ENCODE peak calls at places on chromosomes 1 and 21, in six cellular contexts. W, R, C, D, K and I are unnamed samples.

GRCh38 chr1:47582891-47583608 is 145.2 kb downstream of the FOXD2 start:
- DNase-seq in W (peak; percentile 2), R (no peak), C (peak; percentile 15), D (no peak), K (no peak), I (no peak)

GRCh38 chr1:54327386-54328116 is 78.6 kb downstream of the SSBP3 start:
- DNase-seq in W (no peak), R (peak; percentile 63), C (no peak), D (no peak), K (no peak), I (no peak)

GRCh38 chr1:119554188-119554587 is 47.2 kb downstream of the HSD3B1 start:
- DNase-seq in W (peak; percentile 72), R (peak; percentile 82), C (no peak), D (no peak), K (peak; percentile 97), I (no peak)

GRCh38 chr21:36976882-36977651 is 10.6 kb upstream of the HLCS start:
- DNase-seq in W (peak; percentile 60), R (peak; percentile 75), C (peak; percentile 64), D (no peak), K (peak; percentile 83), I (no peak)

GRCh38 chr1:2180297-2181245 is 14.0 kb downstream of the FAAP20 start:
- DNase-seq in W (no peak), R (peak; percentile 44), C (no peak), D (no peak), K (no peak), I (no peak)

GRCh38 chr21:15754640-15755039 is 24.9 kb downstream of the USP25 start:
- DNase-seq in W (no peak), R (peak; percentile 66), C (no peak), D (no peak), K (peak; percentile 27), I (no peak)

GRCh38 chr1:167755568-167756145 is 33.9 kb downstream of the MPZL1 start:
- DNase-seq in W (no peak), R (no peak), C (no peak), D (no peak), K (no peak), I (no peak)

GRCh38 chr1:193417945-193418744 is 231.7 kb upstream of the B3GALT2 start:
- DNase-seq in W (no peak), R (peak; percentile 58), C (no peak), D (no peak), K (peak; percentile 58), I (no peak)

GRCh38 chr1:190908691-190909090 is 431.0 kb upstream of the BRINP3 start:
- DNase-seq in W (no peak), R (peak; percentile 61), C (no peak), D (no peak), K (peak; percentile 21), I (no peak)

GRCh38 chr1:156163712-156164464 is 10.5 kb downstream of the SEMA4A start:
- DNase-seq in W (no peak), R (no peak), C (no peak), D (no peak), K (no peak), I (no peak)

DNA sequence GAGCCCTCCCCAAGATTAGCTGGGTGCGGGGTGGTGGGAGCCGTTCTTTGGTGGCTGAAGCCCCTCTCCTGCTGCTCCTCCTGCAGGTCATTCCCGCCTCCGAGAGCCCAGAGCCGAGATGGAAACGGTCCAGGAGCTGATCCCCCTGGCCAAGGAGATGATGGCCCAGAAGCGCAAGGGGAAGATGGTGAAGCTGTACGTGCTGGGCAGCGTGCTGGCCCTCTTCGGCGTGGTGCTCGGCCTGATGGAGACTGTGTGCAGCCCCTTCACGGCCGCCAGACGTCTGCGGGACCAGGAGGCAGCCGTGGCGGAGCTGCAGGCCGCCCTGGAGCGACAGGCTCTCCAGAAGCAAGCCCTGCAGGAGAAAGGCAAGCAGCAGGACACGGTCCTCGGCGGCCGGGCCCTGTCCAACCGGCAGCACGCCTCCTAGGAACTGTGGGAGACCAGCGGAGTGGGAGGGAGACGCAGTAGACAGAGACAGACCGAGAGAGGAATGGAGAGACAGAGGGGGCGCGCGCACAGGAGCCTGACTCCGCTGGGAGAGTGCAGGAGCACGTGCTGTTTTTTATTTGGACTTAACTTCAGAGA is 449 bp downstream of the G0S2 start:
- DNase-seq in W (peak; percentile 52), R (peak; percentile 16), C (peak; percentile 55), D (peak; percentile 21), K (peak; percentile 54), I (peak; percentile 41)
- H3K4me3 ChIP-seq in W (peak overlapping the region; percentile 31), R (peak overlapping the region; percentile 19), C (peak overlapping the region; percentile 42), D (peak overlapping the region; percentile 76), K (peak overlapping the region; percentile 27), I (peak overlapping the region; percentile 72)

GRCh38 chr1:26692211-26692792 is 3.5 kb upstream of the ARID1A start:
- DNase-seq in W (peak; percentile 82), R (peak; percentile 91), C (peak; percentile 96), D (peak; percentile 77), K (peak; percentile 96), I (peak; percentile 84)
- TF ChIP-seq CTCF in W (no peak), R (peak; percentile 1), C (no peak), D (peak; percentile 17), K (peak; percentile 30), I (no peak)

GRCh38 chr1:221719987-221720386 is 21.9 kb downstream of the DUSP10 start:
- DNase-seq in W (no peak), R (no peak), C (no peak), D (no peak), K (no peak), I (no peak)

GRCh38 chr1:221717491-221717865 is 24.4 kb downstream of the DUSP10 start:
- DNase-seq in W (no peak), R (no peak), C (no peak), D (no peak), K (no peak), I (no peak)

GRCh38 chr1:221720545-221720944 is 21.3 kb downstream of the DUSP10 start:
- DNase-seq in W (no peak), R (peak; percentile 58), C (no peak), D (no peak), K (no peak), I (no peak)

GRCh38 chr1:221718391-221719277 is 23.3 kb downstream of the DUSP10 start:
- DNase-seq in W (no peak), R (peak; percentile 94), C (no peak), D (no peak), K (peak; percentile 54), I (no peak)

DNA sequence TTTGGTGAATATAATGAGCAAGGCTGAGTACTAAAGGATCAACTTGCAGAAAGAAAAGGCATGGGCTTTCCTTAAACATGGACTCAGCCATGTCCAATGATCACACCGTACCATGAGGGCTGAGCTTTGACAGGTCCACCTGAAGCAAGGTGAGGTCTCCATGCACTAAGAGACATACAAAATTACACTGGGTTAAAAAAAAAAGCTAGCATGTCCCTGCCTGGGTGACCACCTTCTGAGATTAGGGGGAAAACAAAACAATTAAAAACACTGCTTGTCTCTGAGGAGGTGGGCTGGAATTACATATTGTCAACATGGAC is 22.7 kb downstream of the DUSP10 start:
- DNase-seq in W (no peak), R (no peak), C (no peak), D (no peak), K (no peak), I (no peak)
- H3K4me1 ChIP-seq in W (peaks cover 40% of the 10 kb centered on the region), R (peaks cover 63% of the 10 kb centered on the region), C (no peaks in the 10 kb centered on the region), D (peaks cover 52% of the 10 kb centered on the region), K (peaks cover 39% of the 10 kb centered on the region), I (peaks cover 45% of the 10 kb centered on the region)

DNA sequence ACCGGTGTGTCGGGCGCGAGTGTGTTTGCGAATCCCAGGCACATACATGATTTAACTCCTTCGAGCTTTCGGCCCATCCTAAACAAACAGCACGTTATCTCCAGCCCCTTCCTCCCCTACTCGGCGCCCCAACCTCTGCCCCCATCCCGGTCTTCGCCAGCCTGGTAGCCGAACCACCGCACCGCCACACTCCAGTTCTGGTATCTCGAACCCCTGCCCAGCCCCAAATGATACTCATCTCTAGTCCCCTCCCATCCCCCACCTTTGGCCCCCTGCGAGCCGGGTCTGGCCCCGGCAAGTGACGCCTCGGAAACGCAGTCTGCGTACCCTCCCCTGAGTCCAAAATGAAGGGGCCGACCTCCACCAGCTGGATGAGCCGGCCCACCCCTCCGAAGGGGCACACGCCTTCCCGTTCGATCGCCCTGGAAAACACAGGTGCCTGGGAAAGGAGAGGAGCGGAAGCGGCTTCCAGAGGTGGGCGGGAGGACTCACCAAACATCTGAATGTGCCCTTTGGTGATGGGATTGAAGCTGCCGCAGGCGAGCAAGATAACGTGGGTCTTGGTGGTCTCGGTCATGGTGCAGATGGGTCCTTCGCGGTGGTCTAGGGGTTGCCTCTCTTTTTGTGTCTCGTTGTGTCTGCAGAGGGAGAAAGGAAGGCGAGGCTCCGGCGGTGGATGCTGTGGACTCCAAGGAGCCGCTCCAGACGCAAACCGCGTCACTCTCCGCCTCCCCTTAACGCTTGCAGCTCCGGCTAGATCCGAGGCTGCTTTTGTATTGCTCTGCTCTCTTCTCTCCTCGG is at the start of gene NMNAT2:
- DNase-seq in W (peak; percentile 8), R (peak; percentile 25), C (no peak), D (no peak), K (peak; percentile 53), I (peak; percentile 14)
- H3K4me3 ChIP-seq in W (no peak within 1 kb of the TSS), R (peak within 1 kb of the TSS; percentile 31), C (peak within 1 kb of the TSS; percentile 15), D (peak within 1 kb of the TSS; percentile 32), K (peak within 1 kb of the TSS; percentile 30), I (peak within 1 kb of the TSS; percentile 57)